ENCODE peak calls at places on chromosomes 5 and 9, in ten cellular contexts. K is progenitor cell of endocrine pancreas; H is stimulated activated CD4-positive, alpha-beta T cell treated with anti-CD3 and anti-CD28 coated beads, Interleukin-2, amount 100 ng/mL, for 48 hours; V is endothelial cell; W is NCI-H1092 treated with DMSO at 0.1 percent for 48 hours; A is activated CD4-positive, alpha-beta T cell treated with anti-CD3 and anti-CD28 coated beads, Interleukin-2, amount 50 U/mL, for 4 hours; U is fibroblast of lung; R is cardiac fibroblast; N is ureter; O is activated T-cell treated with anti-CD3 and anti-CD28 coated beads, Interleukin-2, amount 50 U/mL, for 72 hours. X is an unnamed sample.

GRCh38 chr5:129099184-129099570 is 4.6 kb downstream of the ISOC1 start:
- DNase-seq in K (no peak), H (no peak), V (no peak), W (no peak), A (no peak), U (no peak), R (peak), N (no peak), O (no peak), X (no peak)

GRCh38 chr5:13698882-13699281 is 245.6 kb downstream of the DNAH5 start:
- DNase-seq in K (no peak), H (no peak), V (no peak), W (no peak), A (no peak), U (no peak), R (no peak), N (no peak), O (no peak), X (no peak)

GRCh38 chr5:41118177-41118576 is 47.0 kb upstream of the MROH2B start:
- DNase-seq in K (no peak), H (no peak), V (no peak), W (no peak), A (no peak), U (no peak), R (no peak), N (no peak), O (no peak), X (no peak)

GRCh38 chr5:160421625-160422258 is at the start of gene PTTG1:
- DNase-seq in K (peak), H (peak), V (peak), W (peak), A (peak), U (peak), R (peak), N (peak), O (peak), X (peak)

GRCh38 chr5:33231214-33231710 is 209.5 kb upstream of the TARS1 start:
- DNase-seq in K (no peak), H (no peak), V (no peak), W (no peak), A (no peak), U (no peak), R (peak), N (no peak), O (no peak), X (no peak)

GRCh38 chr9:87167161-87167560 is 219.9 kb upstream of the GAS1 start:
- DNase-seq in K (no peak), H (no peak), V (no peak), W (no peak), A (no peak), U (peak), R (no peak), N (no peak), O (no peak), X (no peak)

GRCh38 chr9:69637801-69638200 is 34.4 kb downstream of the APBA1 start:
- DNase-seq in K (no peak), H (no peak), V (no peak), W (no peak), A (no peak), U (peak), R (peak), N (no peak), O (no peak), X (no peak)

GRCh38 chr9:79120533-79121315 is 451.0 kb upstream of the TLE4 start:
- DNase-seq in K (no peak), H (no peak), V (no peak), W (peak), A (no peak), U (no peak), R (no peak), N (no peak), O (no peak), X (no peak)

GRCh38 chr9:14441976-14442651 is 128.2 kb upstream of the NFIB start:
- DNase-seq in K (no peak), H (no peak), V (peak), W (no peak), A (no peak), U (no peak), R (peak), N (no peak), O (no peak), X (no peak)

GRCh38 chr9:124385623-124386022 is 29.6 kb downstream of the PSMB7 start:
- DNase-seq in K (no peak), H (no peak), V (no peak), W (no peak), A (no peak), U (no peak), R (no peak), N (no peak), O (no peak), X (no peak)

GRCh38 chr5:51226420-51226735 is 156.9 kb upstream of the ISL1 start:
- DNase-seq in K (peak), H (no peak), V (no peak), W (peak), A (no peak), U (no peak), R (no peak), N (no peak), O (no peak), X (no peak)

GRCh38 chr5:142474426-142474825 is 149.6 kb upstream of the SPRY4 start:
- DNase-seq in K (no peak), H (no peak), V (no peak), W (no peak), A (no peak), U (peak), R (peak), N (no peak), O (no peak), X (no peak)

GRCh38 chr9:113953541-113953940 is 77.4 kb downstream of the ZNF618 start:
- DNase-seq in K (no peak), H (no peak), V (no peak), W (no peak), A (no peak), U (no peak), R (peak), N (no peak), O (no peak), X (no peak)

GRCh38 chr5:133610489-133611356 is 1.6 kb downstream of the FSTL4 start:
- DNase-seq in K (peak), H (peak), V (peak), W (peak), A (no peak), U (peak), R (peak), N (peak), O (peak), X (no peak)

GRCh38 chr9:96419691-96419969 is 1.5 kb upstream of the ZNF367 start:
- DNase-seq in K (no peak), H (no peak), V (no peak), W (no peak), A (no peak), U (peak), R (no peak), N (no peak), O (no peak), X (no peak)

GRCh38 chr9:37800631-37801286 is at the start of gene DCAF10:
- DNase-seq in K (peak), H (peak), V (peak), W (peak), A (peak), U (peak), R (peak), N (peak), O (peak), X (peak)

GRCh38 chr9:89274838-89275237 is 36.2 kb upstream of the CKS2 start:
- DNase-seq in K (no peak), H (no peak), V (no peak), W (no peak), A (no peak), U (peak), R (peak), N (no peak), O (peak), X (no peak)